ENCODE peak calls at places on chromosome 20, in six cellular contexts. One of them, this sample, is unnamed.

GRCh38 chr20:35191419-35191818 is 19.5 kb downstream of the PROCR start:
- DNase-seq in epithelial cell of esophagus: no peak
- DNase-seq in foreskin fibroblast: no peak
- DNase-seq in bronchial epithelial cell: no peak
- DNase-seq in stomach: no peak
- DNase-seq in astrocyte of the spinal cord: no peak
- DNase-seq in this sample: no peak

GRCh38 chr20:12153616-12154015 is 235.9 kb downstream of the BTBD3 start:
- DNase-seq in astrocyte of the spinal cord: peak; percentile 88
- DNase-seq in stomach: no peak
- DNase-seq in bronchial epithelial cell: no peak
- DNase-seq in epithelial cell of esophagus: no peak
- DNase-seq in foreskin fibroblast: no peak
- DNase-seq in this sample: no peak

GRCh38 chr20:3873507-3873906 is 15.7 kb upstream of the PANK2 start:
- DNase-seq in epithelial cell of esophagus: no peak
- DNase-seq in stomach: no peak
- DNase-seq in astrocyte of the spinal cord: no peak
- DNase-seq in bronchial epithelial cell: no peak
- DNase-seq in foreskin fibroblast: no peak
- DNase-seq in this sample: no peak

GRCh38 chr20:39716796-39717341 is 754.7 kb downstream of the DHX35 start:
- DNase-seq in stomach: no peak
- DNase-seq in bronchial epithelial cell: peak; percentile 11
- DNase-seq in foreskin fibroblast: no peak
- DNase-seq in astrocyte of the spinal cord: no peak
- DNase-seq in epithelial cell of esophagus: peak; percentile 4
- DNase-seq in this sample: no peak

GRCh38 chr20:36243726-36244125 is 7.4 kb downstream of the AAR2 start:
- DNase-seq in stomach: no peak
- DNase-seq in bronchial epithelial cell: no peak
- DNase-seq in foreskin fibroblast: no peak
- DNase-seq in astrocyte of the spinal cord: no peak
- DNase-seq in epithelial cell of esophagus: no peak
- DNase-seq in this sample: no peak

GRCh38 chr20:53255102-53255710 is 283.0 kb downstream of the TSHZ2 start:
- DNase-seq in astrocyte of the spinal cord: no peak
- DNase-seq in epithelial cell of esophagus: no peak
- DNase-seq in foreskin fibroblast: no peak
- DNase-seq in stomach: no peak
- DNase-seq in bronchial epithelial cell: no peak
- DNase-seq in this sample: no peak

GRCh38 chr20:41309817-41310216 is 7.7 kb downstream of the ZHX3 start:
- DNase-seq in bronchial epithelial cell: peak; percentile 38
- DNase-seq in epithelial cell of esophagus: peak; percentile 28
- DNase-seq in foreskin fibroblast: peak; percentile 93
- DNase-seq in stomach: no peak
- DNase-seq in astrocyte of the spinal cord: peak; percentile 59
- DNase-seq in this sample: no peak

GRCh38 chr20:36601546-36601945 is 4.0 kb upstream of the RAB5IF start:
- DNase-seq in astrocyte of the spinal cord: no peak
- DNase-seq in stomach: no peak
- DNase-seq in epithelial cell of esophagus: no peak
- DNase-seq in bronchial epithelial cell: no peak
- DNase-seq in foreskin fibroblast: no peak
- DNase-seq in this sample: no peak

GRCh38 chr20:24948939-24949679 is at the start of gene CST7:
- DNase-seq in epithelial cell of esophagus: no peak
- DNase-seq in astrocyte of the spinal cord: no peak
- DNase-seq in stomach: peak; percentile 49
- DNase-seq in bronchial epithelial cell: no peak
- DNase-seq in foreskin fibroblast: no peak
- DNase-seq in this sample: peak; percentile 16

GRCh38 chr20:41571006-41571405 is 47.2 kb downstream of the CHD6 start:
- DNase-seq in epithelial cell of esophagus: no peak
- DNase-seq in astrocyte of the spinal cord: no peak
- DNase-seq in stomach: no peak
- DNase-seq in foreskin fibroblast: no peak
- DNase-seq in bronchial epithelial cell: no peak
- DNase-seq in this sample: no peak

GRCh38 chr20:41293269-41294037 is 24.1 kb downstream of the ZHX3 start:
- DNase-seq in foreskin fibroblast: peak; percentile 62
- DNase-seq in epithelial cell of esophagus: no peak
- DNase-seq in bronchial epithelial cell: peak; percentile 41
- DNase-seq in astrocyte of the spinal cord: no peak
- DNase-seq in stomach: no peak
- DNase-seq in this sample: no peak

GRCh38 chr20:56003966-56004365 is 1.4 kb downstream of the CBLN4 start:
- DNase-seq in epithelial cell of esophagus: peak; percentile 38
- DNase-seq in foreskin fibroblast: no peak
- DNase-seq in astrocyte of the spinal cord: no peak
- DNase-seq in stomach: no peak
- DNase-seq in bronchial epithelial cell: no peak
- DNase-seq in this sample: no peak

DNA sequence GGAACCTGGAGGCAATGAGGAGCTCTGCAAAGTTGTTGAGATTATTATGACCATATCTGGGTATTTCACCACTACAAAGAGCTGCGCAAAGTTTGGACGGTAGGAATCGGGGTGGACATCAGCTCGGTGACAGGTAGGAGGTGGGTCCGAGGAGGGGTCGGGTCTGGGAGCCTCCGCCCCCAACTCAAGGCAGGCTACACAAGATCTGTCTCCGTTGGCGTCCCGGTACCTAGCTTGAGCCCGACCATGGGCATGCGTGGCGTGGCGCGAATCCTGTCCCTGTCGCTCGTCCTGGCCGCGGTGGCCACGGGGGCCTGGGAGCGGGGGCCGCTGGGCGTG is 40.2 kb upstream of the ZNFX1 start:
- DNase-seq in stomach: no peak
- DNase-seq in epithelial cell of esophagus: no peak
- DNase-seq in bronchial epithelial cell: no peak
- DNase-seq in astrocyte of the spinal cord: no peak
- DNase-seq in foreskin fibroblast: no peak
- DNase-seq in this sample: no peak
- H3K4me3 ChIP-seq in stomach: peak overlapping the region; percentile 33
- H3K4me3 ChIP-seq in epithelial cell of esophagus: no peak overlapping the region
- H3K4me3 ChIP-seq in bronchial epithelial cell: no peak overlapping the region
- H3K4me3 ChIP-seq in astrocyte of the spinal cord: no peak overlapping the region
- H3K4me3 ChIP-seq in foreskin fibroblast: no peak overlapping the region
- H3K4me3 ChIP-seq in this sample: no peak overlapping the region

GRCh38 chr20:57573176-57573575 is 12.3 kb downstream of the PCK1 start:
- DNase-seq in stomach: no peak
- DNase-seq in astrocyte of the spinal cord: no peak
- DNase-seq in epithelial cell of esophagus: no peak
- DNase-seq in foreskin fibroblast: no peak
- DNase-seq in bronchial epithelial cell: no peak
- DNase-seq in this sample: no peak

GRCh38 chr20:57574954-57575353 is 14.0 kb downstream of the PCK1 start:
- DNase-seq in astrocyte of the spinal cord: no peak
- DNase-seq in foreskin fibroblast: no peak
- DNase-seq in epithelial cell of esophagus: no peak
- DNase-seq in stomach: no peak
- DNase-seq in bronchial epithelial cell: no peak
- DNase-seq in this sample: no peak

GRCh38 chr20:57570898-57571297 is 10.0 kb downstream of the PCK1 start:
- DNase-seq in stomach: no peak
- DNase-seq in bronchial epithelial cell: no peak
- DNase-seq in astrocyte of the spinal cord: no peak
- DNase-seq in epithelial cell of esophagus: no peak
- DNase-seq in foreskin fibroblast: no peak
- DNase-seq in this sample: no peak

GRCh38 chr20:57576002-57576401 is 15.1 kb downstream of the PCK1 start:
- DNase-seq in bronchial epithelial cell: no peak
- DNase-seq in epithelial cell of esophagus: no peak
- DNase-seq in foreskin fibroblast: no peak
- DNase-seq in stomach: no peak
- DNase-seq in astrocyte of the spinal cord: no peak
- DNase-seq in this sample: no peak

DNA sequence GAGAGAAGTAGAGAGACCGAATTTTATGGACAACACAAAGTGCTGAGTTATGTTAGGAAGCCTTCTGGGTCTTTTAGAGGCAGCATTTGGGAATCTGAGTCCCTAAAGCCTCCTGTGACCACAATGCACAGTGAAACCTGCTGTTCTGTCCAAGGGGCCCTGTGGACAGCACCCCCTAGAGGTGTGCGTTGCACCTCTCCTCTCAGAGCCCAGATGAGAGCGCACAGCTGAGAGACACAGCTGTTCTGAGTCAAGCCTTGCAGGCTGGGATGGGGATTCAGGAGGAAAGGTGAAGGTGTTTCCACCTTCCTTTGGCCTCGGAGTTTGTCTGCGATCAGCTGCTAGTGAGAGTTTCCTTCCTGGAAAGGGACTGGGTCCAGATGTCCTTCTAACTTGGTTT is 13.0 kb downstream of the PCK1 start:
- DNase-seq in foreskin fibroblast: no peak
- DNase-seq in astrocyte of the spinal cord: no peak
- DNase-seq in bronchial epithelial cell: no peak
- DNase-seq in epithelial cell of esophagus: no peak
- DNase-seq in stomach: no peak
- DNase-seq in this sample: no peak
- TF ChIP-seq CTCF in foreskin fibroblast: peak; percentile 3
- TF ChIP-seq CTCF in astrocyte of the spinal cord: peak; percentile 32
- TF ChIP-seq CTCF in bronchial epithelial cell: no peak
- TF ChIP-seq CTCF in epithelial cell of esophagus: no peak
- TF ChIP-seq CTCF in stomach: no peak
- TF ChIP-seq CTCF in this sample: peak; percentile 2

GRCh38 chr20:32111287-32111686 is 1.8 kb downstream of the TM9SF4 start:
- DNase-seq in foreskin fibroblast: no peak
- DNase-seq in bronchial epithelial cell: no peak
- DNase-seq in stomach: no peak
- DNase-seq in epithelial cell of esophagus: no peak
- DNase-seq in astrocyte of the spinal cord: no peak
- DNase-seq in this sample: no peak

GRCh38 chr20:32109392-32110172 is at the start of gene TM9SF4:
- DNase-seq in astrocyte of the spinal cord: peak; percentile 95
- DNase-seq in epithelial cell of esophagus: peak; percentile 94
- DNase-seq in stomach: peak; percentile 88
- DNase-seq in bronchial epithelial cell: peak; percentile 83
- DNase-seq in foreskin fibroblast: peak; percentile 90
- DNase-seq in this sample: peak; percentile 69

GRCh38 chr20:32110173-32110704 is 725 bp downstream of the TM9SF4 start:
- DNase-seq in stomach: no peak
- DNase-seq in astrocyte of the spinal cord: no peak
- DNase-seq in foreskin fibroblast: no peak
- DNase-seq in bronchial epithelial cell: no peak
- DNase-seq in epithelial cell of esophagus: peak; percentile 8
- DNase-seq in this sample: no peak

GRCh38 chr20:32111763-32112162 is 2.2 kb downstream of the TM9SF4 start:
- DNase-seq in bronchial epithelial cell: no peak
- DNase-seq in epithelial cell of esophagus: no peak
- DNase-seq in foreskin fibroblast: no peak
- DNase-seq in stomach: no peak
- DNase-seq in astrocyte of the spinal cord: no peak
- DNase-seq in this sample: no peak

DNA sequence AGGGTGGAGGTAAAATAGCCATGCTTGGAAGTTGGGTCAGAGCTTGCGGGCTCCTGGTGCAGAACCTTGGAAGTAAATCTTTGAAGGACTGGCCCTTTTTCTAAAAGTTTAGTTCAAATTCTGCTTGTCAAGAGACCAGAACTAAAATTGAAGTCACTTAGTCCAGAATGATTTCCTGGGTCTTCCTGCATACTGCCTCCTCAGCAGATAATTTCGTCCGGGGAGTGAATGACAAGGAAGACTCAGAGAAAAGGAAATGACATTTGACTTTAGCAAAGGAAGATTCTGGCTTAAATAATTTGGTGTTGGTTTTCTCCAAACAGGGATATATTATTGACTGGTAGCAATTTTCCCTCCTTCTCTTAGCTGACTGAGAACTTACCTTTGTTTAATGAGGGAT is 1.2 kb downstream of the TM9SF4 start:
- DNase-seq in astrocyte of the spinal cord: no peak
- DNase-seq in stomach: no peak
- DNase-seq in foreskin fibroblast: no peak
- DNase-seq in epithelial cell of esophagus: no peak
- DNase-seq in bronchial epithelial cell: no peak
- DNase-seq in this sample: no peak
- H3K4me3 ChIP-seq in astrocyte of the spinal cord: peak overlapping the region; percentile 87
- H3K4me3 ChIP-seq in stomach: peak overlapping the region; percentile 91
- H3K4me3 ChIP-seq in foreskin fibroblast: peak overlapping the region; percentile 90
- H3K4me3 ChIP-seq in epithelial cell of esophagus: peak overlapping the region; percentile 89
- H3K4me3 ChIP-seq in bronchial epithelial cell: peak overlapping the region; percentile 58
- H3K4me3 ChIP-seq in this sample: peak overlapping the region; percentile 85

GRCh38 chr20:16615199-16615598 is 42.0 kb upstream of the KIF16B start:
- DNase-seq in foreskin fibroblast: peak; percentile 40
- DNase-seq in epithelial cell of esophagus: peak; percentile 68
- DNase-seq in stomach: no peak
- DNase-seq in bronchial epithelial cell: peak; percentile 81
- DNase-seq in astrocyte of the spinal cord: peak; percentile 55
- DNase-seq in this sample: peak; percentile 63
- TF ChIP-seq CTCF in foreskin fibroblast: no peak
- TF ChIP-seq CTCF in epithelial cell of esophagus: no peak
- TF ChIP-seq CTCF in stomach: no peak
- TF ChIP-seq CTCF in bronchial epithelial cell: no peak
- TF ChIP-seq CTCF in astrocyte of the spinal cord: no peak
- TF ChIP-seq CTCF in this sample: no peak

GRCh38 chr20:47392721-47393073 is 36.2 kb upstream of the ZMYND8 start:
- DNase-seq in stomach: no peak
- DNase-seq in bronchial epithelial cell: peak; percentile 95
- DNase-seq in foreskin fibroblast: peak; percentile 56
- DNase-seq in epithelial cell of esophagus: peak; percentile 92
- DNase-seq in astrocyte of the spinal cord: no peak
- DNase-seq in this sample: no peak

GRCh38 chr20:47389867-47390347 is 33.4 kb upstream of the ZMYND8 start:
- DNase-seq in astrocyte of the spinal cord: peak; percentile 39
- DNase-seq in foreskin fibroblast: peak; percentile 86
- DNase-seq in bronchial epithelial cell: peak; percentile 97
- DNase-seq in epithelial cell of esophagus: peak; percentile 98
- DNase-seq in stomach: no peak
- DNase-seq in this sample: no peak

GRCh38 chr20:47396762-47397476 is 40.4 kb upstream of the ZMYND8 start:
- DNase-seq in bronchial epithelial cell: no peak
- DNase-seq in astrocyte of the spinal cord: no peak
- DNase-seq in epithelial cell of esophagus: no peak
- DNase-seq in stomach: no peak
- DNase-seq in foreskin fibroblast: no peak
- DNase-seq in this sample: no peak

GRCh38 chr20:47391276-47392010 is 34.9 kb upstream of the ZMYND8 start:
- DNase-seq in epithelial cell of esophagus: no peak
- DNase-seq in stomach: no peak
- DNase-seq in astrocyte of the spinal cord: no peak
- DNase-seq in bronchial epithelial cell: no peak
- DNase-seq in foreskin fibroblast: no peak
- DNase-seq in this sample: no peak

DNA sequence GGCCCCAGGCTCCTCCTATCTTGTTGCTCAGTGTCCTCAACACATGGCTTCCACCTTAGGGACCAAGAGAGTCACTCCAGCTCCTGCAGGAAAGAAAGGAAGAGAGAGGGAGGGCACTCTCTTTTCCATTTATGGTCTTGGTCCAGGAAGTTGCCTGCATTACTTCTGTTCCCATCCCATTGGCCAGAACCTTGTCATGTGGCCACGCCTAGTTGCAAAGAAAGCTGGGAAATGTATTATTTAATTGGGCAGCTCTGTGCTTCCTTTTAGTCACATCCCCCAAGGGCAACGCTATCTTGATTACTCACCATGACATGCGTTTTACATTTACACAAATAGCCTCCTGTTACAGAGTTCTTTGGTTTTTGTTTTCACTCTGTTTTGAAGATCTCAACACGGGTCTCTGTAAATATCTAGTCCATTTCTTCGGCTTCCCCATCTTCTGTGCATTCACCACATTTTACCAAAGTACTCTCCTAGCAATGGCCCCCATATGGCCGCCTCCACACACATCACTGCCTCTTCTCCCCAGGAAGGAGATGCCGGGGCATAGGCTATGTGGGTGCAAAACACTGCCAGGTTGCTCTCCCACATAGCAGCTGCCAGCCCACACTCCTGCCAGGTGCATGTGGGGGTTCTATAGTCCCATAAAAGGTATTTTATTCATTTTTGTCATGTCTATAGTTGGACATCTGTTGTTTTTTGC is 35.7 kb upstream of the ZMYND8 start:
- DNase-seq in foreskin fibroblast: peak; percentile 97
- DNase-seq in bronchial epithelial cell: peak; percentile 99
- DNase-seq in astrocyte of the spinal cord: peak; percentile 89
- DNase-seq in stomach: peak; percentile 31
- DNase-seq in epithelial cell of esophagus: peak; percentile 99
- DNase-seq in this sample: peak; percentile 89
- H3K4me3 ChIP-seq in foreskin fibroblast: no peak overlapping the region
- H3K4me3 ChIP-seq in bronchial epithelial cell: peak overlapping the region; percentile 16
- H3K4me3 ChIP-seq in astrocyte of the spinal cord: no peak overlapping the region
- H3K4me3 ChIP-seq in stomach: no peak overlapping the region
- H3K4me3 ChIP-seq in epithelial cell of esophagus: peak overlapping the region; percentile 3
- H3K4me3 ChIP-seq in this sample: no peak overlapping the region

This sample was measured in AG09309.